ENCODE peak calls at places on chromosomes 4 and X, in eight cellular contexts. X is astrocyte of the cerebellum, D is AG09319, J is epithelial cell of esophagus, Q is brain microvascular endothelial cell, M is cardiac fibroblast, B is astrocyte, V is IMR-90. H is an unnamed sample.

GRCh38 chr4:88660446-88661294 is 37.0 kb downstream of the NAP1L5 start:
- DNase-seq in X (no peak), J (peak), B (peak), M (peak), D (no peak), V (peak), Q (peak), H (no peak)

GRCh38 chr4:5700459-5700858 is 7.9 kb downstream of the EVC2 start:
- DNase-seq in M (no peak), D (no peak), X (no peak), B (no peak), V (no peak), Q (no peak), J (no peak), H (no peak)

GRCh38 chr4:74535471-74535870 is 90.5 kb downstream of the AREG start:
- DNase-seq in J (no peak), B (no peak), V (no peak), M (no peak), Q (no peak), D (no peak), X (no peak), H (no peak)

GRCh38 chr4:142961866-142962265 is 115.8 kb upstream of the INPP4B start:
- DNase-seq in M (no peak), V (no peak), D (no peak), Q (no peak), J (no peak), X (no peak), B (no peak), H (no peak)

GRCh38 chr4:111639876-111640275 is 505.4 kb upstream of the FAM241A start:
- DNase-seq in M (peak), B (peak), D (no peak), Q (no peak), X (no peak), V (peak), J (peak), H (no peak)

GRCh38 chr4:105022811-105023667 is 123.6 kb upstream of the TET2 start:
- DNase-seq in Q (no peak), D (no peak), V (peak), B (peak), J (peak), X (peak), M (peak), H (no peak)

GRCh38 chr4:96649536-96649935 is 809.6 kb downstream of the PDHA2 start:
- DNase-seq in X (peak), M (peak), J (peak), D (no peak), V (no peak), Q (peak), B (peak), H (no peak)

GRCh38 chr4:2867758-2868491 is 24.3 kb downstream of the ADD1 start:
- DNase-seq in D (no peak), X (no peak), Q (peak), V (peak), J (no peak), B (no peak), M (peak), H (no peak)

GRCh38 chr4:20318899-20319291 is 67.2 kb downstream of the SLIT2 start:
- DNase-seq in Q (no peak), V (peak), B (no peak), X (no peak), D (no peak), J (no peak), M (no peak), H (no peak)

GRCh38 chrX:132634521-132634920 is 145.7 kb upstream of the MBNL3 start:
- DNase-seq in M (no peak), B (no peak), D (no peak), X (no peak), Q (no peak), J (no peak), V (no peak), H (no peak)

GRCh38 chrX:53374222-53374820 is 48.1 kb downstream of the SMC1A start:
- DNase-seq in D (no peak), B (peak), J (no peak), M (peak), X (no peak), V (peak), Q (no peak), H (no peak)

GRCh38 chrX:101390664-101391525 is at the start of gene RPL36A:
- DNase-seq in Q (peak), X (peak), B (peak), D (peak), J (peak), V (peak), M (peak), H (peak)

GRCh38 chrX:24020280-24020876 is 6.6 kb downstream of the KLHL15 start:
- DNase-seq in B (peak), V (peak), M (no peak), D (no peak), J (no peak), Q (no peak), X (no peak), H (no peak)

GRCh38 chr4:185238261-185238681 is 28.9 kb downstream of the SNX25 start:
- DNase-seq in X (no peak), V (peak), B (peak), Q (peak), M (peak), J (no peak), D (no peak), H (no peak)

GRCh38 chrX:108001218-108001814 is 19.1 kb upstream of the TEX13B start:
- DNase-seq in J (peak), D (no peak), X (no peak), M (peak), V (peak), Q (peak), B (peak), H (no peak)

GRCh38 chr4:140732780-140733179 is 23.4 kb downstream of the TBC1D9 start:
- DNase-seq in M (no peak), X (no peak), D (no peak), Q (no peak), J (no peak), B (no peak), V (no peak), H (no peak)

GRCh38 chr4:142984871-142985585 is 138.9 kb upstream of the INPP4B start:
- DNase-seq in B (no peak), M (peak), Q (peak), D (no peak), V (peak), X (peak), J (peak), H (no peak)

GRCh38 chr4:184097240-184097619 is 120.4 kb downstream of the ENPP6 start:
- DNase-seq in X (no peak), V (no peak), J (no peak), B (no peak), Q (no peak), M (no peak), D (no peak), H (no peak)

GRCh38 chr4:114677346-114677979 is 78.9 kb downstream of the UGT8 start:
- DNase-seq in D (no peak), J (no peak), M (no peak), Q (no peak), X (no peak), V (no peak), B (no peak), H (no peak)

GRCh38 chr4:16269742-16270522 is 43.7 kb upstream of the TAPT1 start:
- DNase-seq in X (peak), B (peak), J (peak), M (peak), V (peak), Q (peak), D (peak), H (no peak)

GRCh38 chrX:36950495-36951253 is 57.5 kb upstream of the FAM47C start:
- DNase-seq in J (no peak), B (no peak), M (no peak), X (no peak), Q (no peak), V (no peak), D (no peak), H (no peak)

GRCh38 chr4:1464581-1465171 is 58.4 kb upstream of the NKX1-1 start:
- DNase-seq in B (no peak), X (no peak), D (no peak), M (no peak), V (no peak), Q (no peak), J (no peak), H (no peak)

GRCh38 chr4:55723403-55723802 is 87.3 kb upstream of the NMU start:
- DNase-seq in D (no peak), M (no peak), Q (no peak), J (no peak), B (no peak), X (no peak), V (no peak), H (no peak)

GRCh38 chr4:2194556-2194955 is 47.4 kb downstream of the HAUS3 start:
- DNase-seq in Q (no peak), B (peak), J (no peak), M (no peak), X (no peak), D (no peak), V (peak), H (no peak)

GRCh38 chr4:124753941-124754581 is 41.5 kb upstream of the ANKRD50 start:
- DNase-seq in Q (no peak), V (peak), D (no peak), X (no peak), B (no peak), J (peak), M (no peak), H (no peak)

GRCh38 chr4:3294401-3295241 is 1.8 kb downstream of the RGS12 start:
- DNase-seq in J (no peak), D (no peak), M (no peak), V (no peak), B (no peak), Q (no peak), X (no peak), H (no peak)

GRCh38 chr4:108030332-108030731 is 40.6 kb downstream of the HADH start:
- DNase-seq in M (peak), X (peak), Q (peak), D (no peak), J (peak), V (peak), B (peak), H (peak)

GRCh38 chr4:88419874-88420273 is 37.0 kb upstream of the HERC5 start:
- DNase-seq in B (no peak), M (no peak), J (no peak), X (no peak), Q (no peak), V (no peak), D (no peak), H (no peak)

GRCh38 chrX:20224814-20225487 is 41.8 kb downstream of the RPS6KA3 start:
- DNase-seq in X (peak), Q (no peak), J (peak), D (no peak), B (peak), V (peak), M (peak), H (no peak)

GRCh38 chr4:1725521-1725920 is 4.2 kb downstream of the TACC3 start:
- DNase-seq in M (no peak), V (no peak), B (no peak), D (no peak), X (no peak), J (no peak), Q (no peak), H (no peak)

GRCh38 chr4:2786152-2786671 is 6.7 kb upstream of the SH3BP2 start:
- DNase-seq in M (no peak), X (no peak), Q (no peak), V (no peak), B (no peak), D (no peak), J (no peak), H (no peak)

GRCh38 chrX:20265726-20266681 is 705 bp downstream of the RPS6KA3 start:
- DNase-seq in D (no peak), M (peak), Q (no peak), B (no peak), X (no peak), V (peak), J (peak), H (peak)

GRCh38 chr4:170872794-170873193 is 783.0 kb upstream of the AADAT start:
- DNase-seq in Q (no peak), J (peak), V (no peak), X (no peak), D (no peak), B (no peak), M (no peak), H (no peak)

GRCh38 chrX:74272230-74272629 is 31.8 kb upstream of the ZCCHC13 start:
- DNase-seq in B (no peak), M (no peak), D (no peak), Q (no peak), J (no peak), V (no peak), X (no peak), H (no peak)

GRCh38 chr4:52234539-52235174 is 183.6 kb downstream of the SPATA18 start:
- DNase-seq in X (peak), B (no peak), Q (peak), D (peak), V (peak), M (peak), J (peak), H (no peak)

GRCh38 chrX:17494231-17494630 is 119.2 kb downstream of the NHS start:
- DNase-seq in V (no peak), D (no peak), M (no peak), J (no peak), Q (no peak), X (no peak), B (no peak), H (no peak)

GRCh38 chr4:176489001-176489400 is 169.2 kb downstream of the SPCS3 start:
- DNase-seq in X (no peak), M (no peak), D (no peak), B (no peak), J (peak), Q (no peak), V (no peak), H (no peak)

GRCh38 chr4:10063544-10064300 is 42.4 kb upstream of the SLC2A9 start:
- DNase-seq in M (peak), D (peak), B (peak), X (peak), Q (peak), V (peak), J (peak), H (no peak)
- TF ChIP-seq CTCF in M (peak), D (peak), B (peak), X (peak), Q (peak), V (peak), J (peak), H (no peak)

GRCh38 chr4:77576351-77576750 is 29.3 kb upstream of the CXCL13 start:
- DNase-seq in M (no peak), X (no peak), J (no peak), V (no peak), D (no peak), Q (no peak), B (no peak), H (no peak)

GRCh38 chr4:77581724-77582123 is 23.9 kb upstream of the CXCL13 start:
- DNase-seq in D (no peak), V (no peak), J (peak), B (no peak), M (no peak), Q (no peak), X (no peak), H (no peak)

GRCh38 chr4:77579406-77580076 is 26.1 kb upstream of the CXCL13 start:
- DNase-seq in X (peak), M (peak), V (peak), B (peak), D (peak), Q (peak), J (peak), H (no peak)

GRCh38 chr4:77582151-77582550 is 23.5 kb upstream of the CXCL13 start:
- DNase-seq in J (peak), M (peak), V (no peak), X (no peak), Q (no peak), D (no peak), B (no peak), H (no peak)

DNA sequence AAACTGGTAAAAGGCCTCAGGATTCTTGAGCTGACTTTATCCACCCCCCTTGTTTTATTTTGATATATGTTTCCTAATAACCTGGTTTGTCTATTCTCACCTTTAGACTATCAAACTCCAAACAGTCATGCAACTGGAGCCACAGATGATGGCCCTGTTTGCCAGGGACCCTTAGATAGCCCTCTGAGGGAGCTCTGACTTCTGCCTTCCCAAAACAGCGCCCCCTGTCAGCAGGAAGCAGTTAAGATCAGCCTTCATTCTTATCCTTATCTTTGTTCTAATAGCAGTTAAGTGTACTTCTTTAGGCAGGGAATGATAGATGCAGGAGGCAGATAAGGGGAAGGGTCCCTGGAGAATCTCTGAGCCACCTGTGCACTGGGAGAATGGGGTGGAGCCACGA is 27.5 kb upstream of the CXCL13 start:
- DNase-seq in J (no peak), M (no peak), V (no peak), X (no peak), Q (no peak), B (no peak), D (no peak), H (no peak)
- TF ChIP-seq CTCF in J (no peak), M (no peak), V (no peak), X (no peak), Q (peak), B (peak), D (peak), H (peak)

GRCh38 chrX:8967471-8967870 is 66.5 kb downstream of the FAM9B start:
- DNase-seq in Q (no peak), V (no peak), M (no peak), D (no peak), B (no peak), X (no peak), J (no peak), H (no peak)

DNA sequence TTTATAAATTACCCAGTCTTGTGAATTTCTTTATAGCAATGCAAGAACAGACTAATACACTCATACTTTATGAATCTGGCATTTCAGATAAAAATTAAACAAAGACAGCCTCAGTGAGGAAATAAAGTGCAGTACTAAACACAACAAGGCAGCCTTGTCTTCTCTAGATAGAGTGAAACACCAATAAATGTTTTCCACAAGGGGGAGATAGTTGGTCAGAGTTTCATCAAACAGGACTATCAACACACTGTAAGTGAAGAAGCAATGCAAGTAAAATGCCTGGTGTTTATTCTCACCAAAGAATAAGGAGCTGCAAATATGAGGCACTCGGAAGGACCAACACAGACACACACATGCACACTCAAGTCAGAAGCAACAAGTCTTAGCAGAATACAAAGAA is 62.8 kb downstream of the FAM9B start:
- DNase-seq in J (peak), B (peak), Q (peak), M (peak), V (peak), X (peak), D (peak), H (no peak)
- TF ChIP-seq CTCF in J (peak), B (peak), Q (no peak), M (peak), V (peak), X (peak), D (peak), H (no peak)

DNA sequence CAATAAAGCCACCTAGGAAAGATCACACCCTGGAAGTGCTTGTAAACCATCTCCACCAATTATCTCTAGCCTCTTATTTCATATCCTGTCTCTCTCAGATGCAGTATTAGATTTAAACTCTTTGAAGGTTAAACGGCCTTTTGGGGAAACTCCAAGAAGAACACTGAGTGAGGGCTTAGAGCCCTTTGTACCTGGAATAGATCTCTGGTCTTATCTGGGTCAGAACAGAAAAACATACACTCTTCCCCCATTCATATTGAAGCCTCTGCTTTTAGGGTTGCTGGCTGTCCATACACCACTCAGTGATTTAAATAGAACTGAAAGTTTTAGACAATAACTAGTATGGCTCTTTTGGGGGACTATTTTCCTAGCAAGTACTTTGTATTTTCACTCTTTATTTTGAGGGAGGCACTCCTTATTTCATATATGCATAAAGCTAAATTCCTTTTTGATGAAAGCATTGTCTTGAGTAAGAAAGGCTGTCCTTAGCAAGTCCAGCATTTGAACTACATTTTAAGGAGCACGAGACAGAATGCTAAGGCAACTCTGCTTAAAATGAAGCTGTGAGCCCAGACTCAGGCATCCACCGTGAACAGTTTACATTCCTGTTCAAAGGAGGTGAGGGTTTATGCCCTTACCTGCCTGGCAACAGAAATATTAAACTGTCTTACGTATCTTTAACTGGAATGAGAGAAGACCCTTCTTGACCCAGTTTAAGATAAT is 17.4 kb downstream of the YY2 start:
- DNase-seq in D (no peak), V (peak), J (peak), M (peak), Q (no peak), X (no peak), B (peak), H (no peak)
- TF ChIP-seq CTCF in D (no peak), V (no peak), J (no peak), M (no peak), Q (no peak), X (no peak), B (no peak), H (no peak)

GRCh38 chr4:76733380-76733779 is 164.6 kb downstream of the SOWAHB start:
- DNase-seq in V (no peak), Q (no peak), J (peak), D (no peak), M (no peak), B (no peak), X (no peak), H (no peak)
- TF ChIP-seq CTCF in V (no peak), Q (peak), J (peak), D (no peak), M (no peak), B (no peak), X (peak), H (no peak)

DNA sequence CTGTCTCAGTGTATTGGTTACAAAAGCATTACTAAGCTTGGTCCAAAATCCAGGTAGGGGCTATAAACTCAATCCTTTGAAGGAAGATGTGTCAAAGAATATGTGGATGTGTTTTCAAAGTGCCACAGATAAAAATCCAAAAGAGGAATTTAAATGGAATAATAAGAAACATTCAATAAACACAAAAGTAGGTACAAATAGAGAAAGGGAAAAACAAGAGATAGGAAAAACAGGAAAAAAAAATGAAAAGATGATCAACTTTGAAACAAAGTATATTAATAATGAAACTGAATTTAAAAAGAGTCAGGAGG is 64.0 kb downstream of the PPP4R3C start:
- DNase-seq in Q (no peak), V (no peak), X (no peak), B (no peak), J (no peak), M (no peak), D (no peak), H (no peak)
- TF ChIP-seq CTCF in Q (no peak), V (no peak), X (no peak), B (no peak), J (no peak), M (no peak), D (no peak), H (no peak)

DNA sequence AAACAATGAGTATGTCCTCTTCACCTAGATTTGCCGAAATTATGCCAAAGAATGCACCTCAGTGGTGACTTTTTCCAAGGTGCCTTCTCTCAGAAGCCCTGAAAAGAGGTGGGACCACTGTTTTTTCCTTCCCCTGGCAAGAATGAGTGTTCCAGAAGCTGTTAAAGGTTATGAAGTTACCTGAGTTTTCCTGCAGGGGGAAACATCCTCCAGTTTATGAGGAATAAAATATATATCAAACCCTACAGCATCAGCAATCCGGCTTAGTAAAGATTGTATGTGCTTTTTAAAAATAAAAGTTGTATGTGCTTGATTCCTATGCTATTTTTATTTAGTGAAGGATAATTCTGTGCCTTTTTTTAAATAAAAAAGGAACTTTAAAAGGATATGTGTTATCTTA is 73.3 kb downstream of the RBM46 start:
- DNase-seq in V (peak), B (no peak), M (peak), J (peak), X (no peak), Q (no peak), D (no peak), H (no peak)
- TF ChIP-seq CTCF in V (peak), B (peak), M (peak), J (peak), X (peak), Q (peak), D (no peak), H (peak)